ENCODE peak calls at places on chromosome 16, in six cellular contexts. D is progenitor cell of endocrine pancreas; G is ELR; S is CD4-positive, alpha-beta memory T cell; T is testis; M is left colon. R is an unnamed sample.
A peak's percentile ranks its signal among the peaks of the same experiment; 100 is the strongest.

GRCh38 chr16:31215287-31216115 is 1.4 kb downstream of the PYDC1 start:
- DNase-seq in D (peak; percentile 39), G (peak; percentile 79), S (no peak), T (peak; percentile 46), M (peak; percentile 67), R (no peak)

GRCh38 chr16:68416057-68417046 is 32.0 kb downstream of the SMPD3 start:
- DNase-seq in D (no peak), G (no peak), S (no peak), T (no peak), M (peak; percentile 64), R (no peak)

GRCh38 chr16:48617711-48618148 is 7.8 kb upstream of the N4BP1 start:
- DNase-seq in D (no peak), G (no peak), S (no peak), T (peak; percentile 79), M (peak; percentile 41), R (no peak)

GRCh38 chr16:68445458-68445857 is 2.9 kb downstream of the SMPD3 start:
- DNase-seq in D (peak; percentile 17), G (peak; percentile 76), S (no peak), T (peak; percentile 30), M (peak; percentile 56), R (peak; percentile 8)

GRCh38 chr16:84764970-84765369 is 54.8 kb upstream of the CRISPLD2 start:
- DNase-seq in D (no peak), G (no peak), S (no peak), T (no peak), M (no peak), R (no peak)

GRCh38 chr16:84749815-84750214 is 50.0 kb downstream of the USP10 start:
- DNase-seq in D (no peak), G (no peak), S (no peak), T (no peak), M (no peak), R (no peak)

GRCh38 chr16:70764632-70765031 is 36.3 kb downstream of the VAC14 start:
- DNase-seq in D (no peak), G (no peak), S (no peak), T (no peak), M (no peak), R (no peak)

GRCh38 chr16:66510298-66510697 is 39.6 kb downstream of the TK2 start:
- DNase-seq in D (no peak), G (no peak), S (no peak), T (no peak), M (no peak), R (no peak)

GRCh38 chr16:3797904-3798811 is 80.8 kb upstream of the TRAP1 start:
- DNase-seq in D (no peak), G (peak; percentile 13), S (no peak), T (no peak), M (no peak), R (no peak)

GRCh38 chr16:2467301-2468141 is 3.6 kb upstream of the NTN3 start:
- DNase-seq in D (no peak), G (peak; percentile 79), S (no peak), T (peak; percentile 83), M (peak; percentile 60), R (no peak)

GRCh38 chr16:65782537-65783290 is 583.8 kb upstream of the CDH5 start:
- DNase-seq in D (no peak), G (peak; percentile 43), S (no peak), T (no peak), M (no peak), R (no peak)

GRCh38 chr16:79599837-79600635 is 501 bp downstream of the MAF start:
- DNase-seq in D (peak; percentile 47), G (no peak), S (no peak), T (peak; percentile 69), M (peak; percentile 66), R (peak; percentile 38)

GRCh38 chr16:54286330-54287017 is at the start of gene IRX3:
- DNase-seq in D (peak; percentile 24), G (peak; percentile 95), S (no peak), T (peak; percentile 54), M (no peak), R (no peak)

GRCh38 chr16:83771306-83771942 is 36.4 kb upstream of the HSBP1 start:
- DNase-seq in D (no peak), G (no peak), S (no peak), T (peak; percentile 21), M (peak; percentile 10), R (no peak)

GRCh38 chr16:83100679-83101078 is 473.9 kb downstream of the CDH13 start:
- DNase-seq in D (no peak), G (peak; percentile 40), S (no peak), T (no peak), M (no peak), R (no peak)

GRCh38 chr16:29745853-29746345 is at the start of gene C16orf54:
- DNase-seq in D (no peak), G (no peak), S (peak; percentile 98), T (peak; percentile 27), M (peak; percentile 76), R (no peak)

GRCh38 chr16:82439678-82440293 is 187.0 kb upstream of the CDH13 start:
- DNase-seq in D (no peak), G (peak; percentile 33), S (no peak), T (peak; percentile 50), M (peak; percentile 9), R (no peak)

GRCh38 chr16:79673635-79674034 is 73.1 kb upstream of the MAF start:
- DNase-seq in D (no peak), G (no peak), S (no peak), T (no peak), M (no peak), R (no peak)

GRCh38 chr16:29760567-29761279 is 14.9 kb upstream of the C16orf54 start:
- DNase-seq in D (no peak), G (no peak), S (no peak), T (no peak), M (no peak), R (no peak)

GRCh38 chr16:23072084-23072599 is 77.1 kb downstream of the USP31 start:
- DNase-seq in D (no peak), G (peak; percentile 74), S (no peak), T (peak; percentile 93), M (peak; percentile 88), R (peak; percentile 57)